ENCODE peak calls at places on chromosome 19, in six cellular contexts. One of them, this sample, is unnamed.

GRCh38 chr19:16117594-16118033 is 5.9 kb downstream of the RAB8A start:
- DNase-seq in PC-3: no peak
- DNase-seq in NB4: peak; percentile 86
- DNase-seq in IMR-90: no peak
- DNase-seq in left lung: no peak
- DNase-seq in CD8-positive, alpha-beta T cell: no peak
- DNase-seq in this sample: no peak

GRCh38 chr19:7224205-7224833 is 69.9 kb downstream of the INSR start:
- DNase-seq in PC-3: peak; percentile 16
- DNase-seq in NB4: no peak
- DNase-seq in IMR-90: peak; percentile 30
- DNase-seq in left lung: no peak
- DNase-seq in CD8-positive, alpha-beta T cell: no peak
- DNase-seq in this sample: no peak

GRCh38 chr19:16627928-16628182 is 149 bp downstream of the MED26 start:
- DNase-seq in PC-3: no peak
- DNase-seq in NB4: no peak
- DNase-seq in IMR-90: no peak
- DNase-seq in left lung: no peak
- DNase-seq in CD8-positive, alpha-beta T cell: no peak
- DNase-seq in this sample: no peak

GRCh38 chr19:13804830-13805683 is 9.8 kb downstream of the ZSWIM4 start:
- DNase-seq in PC-3: no peak
- DNase-seq in NB4: no peak
- DNase-seq in IMR-90: no peak
- DNase-seq in left lung: no peak
- DNase-seq in CD8-positive, alpha-beta T cell: no peak
- DNase-seq in this sample: no peak

GRCh38 chr19:10420444-10421239 is at the start of gene PDE4A:
- DNase-seq in PC-3: peak; percentile 33
- DNase-seq in NB4: peak; percentile 93
- DNase-seq in IMR-90: no peak
- DNase-seq in left lung: no peak
- DNase-seq in CD8-positive, alpha-beta T cell: no peak
- DNase-seq in this sample: no peak

GRCh38 chr19:36136975-36137686 is 2.7 kb upstream of the CAPNS1 start:
- DNase-seq in PC-3: peak; percentile 91
- DNase-seq in NB4: no peak
- DNase-seq in IMR-90: peak; percentile 23
- DNase-seq in left lung: peak; percentile 83
- DNase-seq in CD8-positive, alpha-beta T cell: no peak
- DNase-seq in this sample: no peak

GRCh38 chr19:32294871-32295438 is 50.5 kb upstream of the ZNF507 start:
- DNase-seq in PC-3: no peak
- DNase-seq in NB4: no peak
- DNase-seq in IMR-90: no peak
- DNase-seq in left lung: no peak
- DNase-seq in CD8-positive, alpha-beta T cell: no peak
- DNase-seq in this sample: no peak

GRCh38 chr19:13154911-13155471 is 4.8 kb downstream of the IER2 start:
- DNase-seq in PC-3: peak; percentile 91
- DNase-seq in NB4: peak; percentile 79
- DNase-seq in IMR-90: peak; percentile 65
- DNase-seq in left lung: peak; percentile 87
- DNase-seq in CD8-positive, alpha-beta T cell: peak; percentile 62
- DNase-seq in this sample: no peak

GRCh38 chr19:49109569-49110233 is 4.5 kb upstream of the LIN7B start:
- DNase-seq in PC-3: no peak
- DNase-seq in NB4: no peak
- DNase-seq in IMR-90: no peak
- DNase-seq in left lung: no peak
- DNase-seq in CD8-positive, alpha-beta T cell: no peak
- DNase-seq in this sample: no peak

GRCh38 chr19:49109051-49109450 is 5.1 kb upstream of the LIN7B start:
- DNase-seq in PC-3: no peak
- DNase-seq in NB4: no peak
- DNase-seq in IMR-90: no peak
- DNase-seq in left lung: no peak
- DNase-seq in CD8-positive, alpha-beta T cell: no peak
- DNase-seq in this sample: no peak

GRCh38 chr19:49107625-49108459 is 6.3 kb upstream of the LIN7B start:
- DNase-seq in PC-3: no peak
- DNase-seq in NB4: no peak
- DNase-seq in IMR-90: no peak
- DNase-seq in left lung: no peak
- DNase-seq in CD8-positive, alpha-beta T cell: no peak
- DNase-seq in this sample: no peak

GRCh38 chr19:49104229-49104864 is 9.8 kb upstream of the LIN7B start:
- DNase-seq in PC-3: no peak
- DNase-seq in NB4: no peak
- DNase-seq in IMR-90: no peak
- DNase-seq in left lung: no peak
- DNase-seq in CD8-positive, alpha-beta T cell: no peak
- DNase-seq in this sample: no peak

DNA sequence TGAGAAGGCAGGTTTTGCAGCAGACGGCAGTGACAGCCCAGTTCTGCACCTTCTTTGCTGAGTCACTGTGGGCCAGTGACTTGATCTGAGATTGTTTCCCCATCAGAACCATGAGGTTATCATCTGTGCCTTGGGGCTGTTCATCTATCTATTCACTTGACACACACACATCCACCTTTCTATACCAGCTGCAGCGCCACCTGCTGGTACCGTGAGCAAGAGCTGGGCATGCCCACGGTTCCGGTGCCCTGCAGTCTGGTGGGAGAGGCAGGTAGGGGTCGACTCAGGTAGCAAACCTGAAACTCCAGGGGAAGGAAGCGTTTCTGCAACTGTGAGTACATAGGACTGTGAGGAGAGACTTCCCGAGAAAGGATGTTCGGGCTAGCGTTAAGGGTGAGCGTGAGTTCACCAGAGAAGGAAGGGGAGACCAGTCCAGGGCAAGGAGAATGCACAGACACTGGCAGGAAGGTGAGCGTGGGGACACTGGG is 7.5 kb upstream of the LIN7B start:
- DNase-seq in PC-3: peak; percentile 57
- DNase-seq in NB4: peak; percentile 70
- DNase-seq in IMR-90: peak; percentile 45
- DNase-seq in left lung: no peak
- DNase-seq in CD8-positive, alpha-beta T cell: peak; percentile 57
- DNase-seq in this sample: no peak
- TF ChIP-seq CTCF in PC-3: peak; percentile 80
- TF ChIP-seq CTCF in NB4: peak; percentile 62
- TF ChIP-seq CTCF in IMR-90: peak; percentile 67
- TF ChIP-seq CTCF in left lung: peak; percentile 76
- TF ChIP-seq CTCF in CD8-positive, alpha-beta T cell: peak; percentile 80
- TF ChIP-seq CTCF in this sample: peak; percentile 78

DNA sequence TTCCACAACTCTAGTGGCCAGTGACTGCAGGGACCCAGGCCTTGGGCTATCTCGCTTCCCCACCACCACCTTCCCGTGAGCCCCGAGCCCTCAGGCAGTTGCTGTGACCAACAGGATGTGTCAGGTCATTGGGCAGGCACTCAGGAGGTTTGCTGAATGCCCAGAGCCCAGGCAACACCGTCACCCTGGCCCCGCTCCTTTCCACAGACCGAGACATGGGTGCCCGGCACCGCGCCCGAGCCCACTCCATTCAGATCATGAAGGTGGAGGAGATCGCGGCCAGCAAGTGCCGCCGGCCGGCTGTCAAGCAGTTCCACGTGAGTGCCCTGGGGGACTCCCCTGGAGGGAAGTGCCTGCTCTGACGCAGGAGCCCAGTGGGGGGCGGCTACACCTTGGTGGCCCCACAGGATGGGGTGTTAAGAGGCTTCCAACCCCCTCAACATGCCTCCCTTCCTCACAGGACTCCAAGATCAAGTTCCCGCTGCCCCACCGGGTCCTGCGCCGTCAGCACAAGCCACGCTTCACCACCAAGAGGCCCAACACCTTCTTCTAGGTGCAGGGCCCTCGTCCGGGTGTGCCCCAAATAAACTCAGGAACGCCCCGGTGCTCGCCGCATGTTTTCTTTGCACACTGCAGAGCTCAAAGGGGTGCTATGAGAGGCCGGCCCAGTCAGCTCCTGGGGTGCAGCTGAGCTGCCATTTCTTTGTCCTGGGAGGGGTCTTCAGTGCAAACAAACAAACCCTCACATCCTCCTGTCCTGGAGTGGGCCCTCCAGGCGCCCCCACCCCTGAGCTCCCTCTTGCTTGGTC is 3.2 kb downstream of the RPL18A start:
- DNase-seq in PC-3: no peak
- DNase-seq in NB4: no peak
- DNase-seq in IMR-90: no peak
- DNase-seq in left lung: no peak
- DNase-seq in CD8-positive, alpha-beta T cell: no peak
- DNase-seq in this sample: no peak
- H3K4me3 ChIP-seq in PC-3: peak overlapping the region; percentile 87
- H3K4me3 ChIP-seq in NB4: no peak overlapping the region
- H3K4me3 ChIP-seq in IMR-90: no peak overlapping the region
- H3K4me3 ChIP-seq in left lung: no peak overlapping the region
- H3K4me3 ChIP-seq in CD8-positive, alpha-beta T cell: no peak overlapping the region
- H3K4me3 ChIP-seq in this sample: no peak overlapping the region

DNA sequence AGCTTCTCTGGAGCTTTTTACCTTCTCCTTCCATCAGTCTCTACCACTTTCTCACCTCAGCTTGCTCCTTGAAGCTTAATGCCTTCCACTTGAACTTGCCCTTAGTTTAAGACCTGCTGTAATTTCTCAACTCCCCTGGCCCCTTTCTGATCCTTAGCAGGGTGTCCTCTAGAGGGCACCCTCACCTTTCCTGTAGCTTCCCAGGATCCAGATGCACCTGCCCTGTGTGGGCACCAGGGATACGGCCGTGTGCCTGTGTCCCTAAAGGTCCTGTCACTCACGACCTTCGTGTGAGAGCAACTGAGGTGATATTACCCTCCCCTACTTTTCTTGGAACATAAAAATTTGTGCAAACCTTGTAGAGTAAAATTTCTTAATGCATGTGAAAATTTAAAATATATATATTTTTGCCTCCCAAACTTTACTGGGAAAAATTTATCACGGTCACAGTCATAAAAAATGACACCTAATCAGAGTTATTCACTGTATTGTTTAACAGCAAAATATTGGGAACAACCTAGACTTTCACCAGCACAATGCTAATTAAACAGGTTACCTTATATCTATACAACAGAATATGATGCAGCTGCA is 46.4 kb downstream of the PSG3 start:
- DNase-seq in PC-3: peak; percentile 75
- DNase-seq in NB4: peak; percentile 24
- DNase-seq in IMR-90: peak; percentile 46
- DNase-seq in left lung: no peak
- DNase-seq in CD8-positive, alpha-beta T cell: no peak
- DNase-seq in this sample: peak; percentile 2
- TF ChIP-seq CTCF in PC-3: peak; percentile 85
- TF ChIP-seq CTCF in NB4: peak; percentile 39
- TF ChIP-seq CTCF in IMR-90: peak; percentile 72
- TF ChIP-seq CTCF in left lung: peak; percentile 18
- TF ChIP-seq CTCF in CD8-positive, alpha-beta T cell: no peak
- TF ChIP-seq CTCF in this sample: peak; percentile 82

DNA sequence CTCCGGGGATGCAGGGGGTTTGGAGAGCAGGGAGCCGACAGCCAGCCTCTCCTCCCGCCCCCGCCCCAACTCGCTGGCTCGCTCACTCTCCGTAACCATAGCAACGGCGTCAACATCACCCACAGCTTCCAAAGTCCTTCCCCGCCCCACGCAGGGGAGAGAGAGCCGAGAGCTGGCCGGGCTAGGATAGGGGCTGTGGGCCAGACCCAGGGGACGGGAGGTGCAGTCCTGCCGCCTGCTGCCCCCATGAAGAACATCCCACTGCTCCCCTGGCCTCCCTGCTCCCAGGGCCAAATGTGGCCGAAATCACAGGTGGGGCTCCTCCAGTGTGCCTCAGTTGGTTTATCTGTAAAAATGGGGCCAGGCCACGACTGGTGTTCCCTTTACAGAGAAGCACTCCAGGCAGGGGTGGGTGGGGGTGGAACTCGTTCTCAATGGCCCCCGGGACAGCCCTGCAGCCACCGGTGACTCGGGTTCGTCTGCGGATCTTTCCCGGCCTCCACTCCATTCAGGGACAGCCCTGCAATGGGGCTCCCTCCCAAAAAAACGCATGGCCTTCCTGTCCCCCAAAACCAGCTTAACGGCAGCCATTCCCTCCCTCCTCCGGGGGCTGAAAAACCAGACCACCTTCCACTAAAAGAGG is 3.1 kb downstream of the KLF16 start:
- DNase-seq in PC-3: no peak
- DNase-seq in NB4: peak; percentile 68
- DNase-seq in IMR-90: peak; percentile 81
- DNase-seq in left lung: peak; percentile 63
- DNase-seq in CD8-positive, alpha-beta T cell: no peak
- DNase-seq in this sample: no peak
- H3K4me3 ChIP-seq in PC-3: peak overlapping the region; percentile 94
- H3K4me3 ChIP-seq in NB4: peak overlapping the region; percentile 77
- H3K4me3 ChIP-seq in IMR-90: peak overlapping the region; percentile 13
- H3K4me3 ChIP-seq in left lung: peak overlapping the region; percentile 76
- H3K4me3 ChIP-seq in CD8-positive, alpha-beta T cell: no peak overlapping the region
- H3K4me3 ChIP-seq in this sample: peak overlapping the region; percentile 81

This sample was measured in AG04450.